ENCODE peak calls at places on chromosomes 1 and 21, in nine cellular contexts. P, M, Z, L, W, U, N, D and Y are unnamed samples.

GRCh38 chr21:36859744-36860501 is 106.5 kb downstream of the HLCS start:
- DNase-seq in P (no peak), M (no peak), Z (peak; percentile 79), L (no peak), W (peak; percentile 18), U (peak; percentile 82), N (peak; percentile 88), D (peak; percentile 45), Y (no peak)

GRCh38 chr1:15992582-15993500 is 11.2 kb upstream of the SRARP start:
- DNase-seq in P (no peak), M (no peak), Z (no peak), L (no peak), W (no peak), U (no peak), N (peak; percentile 3), D (no peak), Y (no peak)

GRCh38 chr1:30417701-30418425 is 305.5 kb downstream of the MATN1 start:
- DNase-seq in P (no peak), M (no peak), Z (no peak), L (no peak), W (peak; percentile 4), U (no peak), N (peak; percentile 6), D (no peak), Y (no peak)

GRCh38 chr1:198056255-198056654 is 100.5 kb upstream of the NEK7 start:
- DNase-seq in P (no peak), M (no peak), Z (no peak), L (no peak), W (no peak), U (no peak), N (peak; percentile 55), D (peak; percentile 10), Y (no peak)

GRCh38 chr1:14970799-14971141 is 182.8 kb upstream of the TMEM51 start:
- DNase-seq in P (no peak), M (no peak), Z (no peak), L (no peak), W (no peak), U (no peak), N (no peak), D (peak; percentile 52), Y (no peak)

GRCh38 chr1:66981679-66982078 is 56.9 kb downstream of the MIER1 start:
- DNase-seq in P (no peak), M (no peak), Z (peak; percentile 28), L (no peak), W (no peak), U (no peak), N (no peak), D (peak; percentile 70), Y (no peak)

GRCh38 chr1:231613419-231614349 is 12.9 kb upstream of the DISC1 start:
- DNase-seq in P (no peak), M (no peak), Z (no peak), L (peak; percentile 17), W (no peak), U (no peak), N (no peak), D (no peak), Y (no peak)

GRCh38 chr21:45228171-45228641 is 59.5 kb downstream of the POFUT2 start:
- DNase-seq in P (peak; percentile 88), M (peak; percentile 62), Z (no peak), L (no peak), W (no peak), U (peak; percentile 100), N (no peak), D (peak; percentile 98), Y (no peak)

GRCh38 chr1:207866471-207867135 is 44.3 kb downstream of the CD34 start:
- DNase-seq in P (no peak), M (no peak), Z (peak; percentile 54), L (no peak), W (no peak), U (peak; percentile 15), N (no peak), D (peak; percentile 54), Y (no peak)

GRCh38 chr1:204319462-204319861 is 40.3 kb downstream of the PLEKHA6 start:
- DNase-seq in P (peak; percentile 62), M (no peak), Z (peak; percentile 43), L (no peak), W (no peak), U (peak; percentile 98), N (no peak), D (peak; percentile 96), Y (no peak)

GRCh38 chr21:44509539-44509938 is 30.5 kb downstream of the KRTAP10-1 start:
- DNase-seq in P (no peak), M (no peak), Z (peak; percentile 74), L (no peak), W (no peak), U (peak; percentile 60), N (no peak), D (peak; percentile 55), Y (peak; percentile 66)

GRCh38 chr1:235601087-235601486 is 48.5 kb downstream of the GNG4 start:
- DNase-seq in P (no peak), M (no peak), Z (no peak), L (no peak), W (no peak), U (peak; percentile 28), N (peak; percentile 65), D (peak; percentile 32), Y (no peak)

GRCh38 chr1:31394628-31395193 is 18.3 kb upstream of the SERINC2 start:
- DNase-seq in P (no peak), M (no peak), Z (peak; percentile 92), L (peak; percentile 94), W (peak; percentile 86), U (peak; percentile 86), N (peak; percentile 90), D (peak; percentile 92), Y (peak; percentile 92)

GRCh38 chr21:21096956-21097355 is 98.7 kb downstream of the NCAM2 start:
- DNase-seq in P (no peak), M (no peak), Z (no peak), L (no peak), W (no peak), U (peak; percentile 40), N (no peak), D (no peak), Y (no peak)

GRCh38 chr1:35691080-35691479 is 27.6 kb downstream of the C1orf216 start:
- DNase-seq in P (no peak), M (no peak), Z (no peak), L (peak; percentile 87), W (no peak), U (no peak), N (peak; percentile 37), D (no peak), Y (peak; percentile 40)

GRCh38 chr1:226882631-226883409 is 12.4 kb downstream of the PSEN2 start:
- DNase-seq in P (no peak), M (peak; percentile 52), Z (peak; percentile 33), L (no peak), W (no peak), U (peak; percentile 84), N (no peak), D (peak; percentile 45), Y (no peak)

GRCh38 chr1:235708390-235708962 is 58.9 kb upstream of the GNG4 start:
- DNase-seq in P (no peak), M (no peak), Z (no peak), L (no peak), W (no peak), U (peak; percentile 89), N (no peak), D (peak; percentile 85), Y (no peak)

GRCh38 chr1:66374561-66375111 is 159.3 kb upstream of the SGIP1 start:
- DNase-seq in P (no peak), M (no peak), Z (no peak), L (no peak), W (no peak), U (peak; percentile 90), N (no peak), D (peak; percentile 93), Y (no peak)

GRCh38 chr1:154192476-154192875 is 576 bp upstream of the TPM3 start:
- DNase-seq in P (no peak), M (no peak), Z (no peak), L (no peak), W (no peak), U (no peak), N (no peak), D (no peak), Y (no peak)

GRCh38 chr1:61842863-61843514 is 100.7 kb downstream of the PATJ start:
- DNase-seq in P (no peak), M (no peak), Z (no peak), L (no peak), W (no peak), U (peak; percentile 20), N (no peak), D (peak; percentile 21), Y (no peak)

GRCh38 chr1:220880726-220881506 is 1.7 kb downstream of the HLX start:
- DNase-seq in P (no peak), M (no peak), Z (peak; percentile 75), L (no peak), W (no peak), U (no peak), N (no peak), D (peak; percentile 94), Y (no peak)

GRCh38 chr1:10553124-10553523 is 78.4 kb downstream of the PEX14 start:
- DNase-seq in P (no peak), M (no peak), Z (no peak), L (no peak), W (no peak), U (no peak), N (no peak), D (no peak), Y (no peak)

GRCh38 chr1:218480691-218481099 is 135.6 kb downstream of the TGFB2 start:
- DNase-seq in P (no peak), M (peak; percentile 88), Z (no peak), L (no peak), W (no peak), U (peak; percentile 94), N (no peak), D (peak; percentile 85), Y (no peak)

GRCh38 chr1:214328770-214329455 is 48.0 kb downstream of the SMYD2 start:
- DNase-seq in P (peak; percentile 50), M (no peak), Z (peak; percentile 83), L (peak; percentile 78), W (peak; percentile 70), U (peak; percentile 76), N (peak; percentile 79), D (peak; percentile 92), Y (peak; percentile 87)

GRCh38 chr1:40774266-40774998 is 9.2 kb upstream of the KCNQ4 start:
- DNase-seq in P (no peak), M (no peak), Z (peak; percentile 72), L (peak; percentile 29), W (peak; percentile 66), U (no peak), N (peak; percentile 78), D (peak; percentile 41), Y (no peak)

GRCh38 chr1:92943515-92943873 is 17.8 kb downstream of the DIPK1A start:
- DNase-seq in P (no peak), M (no peak), Z (no peak), L (no peak), W (no peak), U (no peak), N (no peak), D (no peak), Y (no peak)

GRCh38 chr1:31154000-31154631 is 85.6 kb downstream of the NKAIN1 start:
- DNase-seq in P (no peak), M (no peak), Z (no peak), L (no peak), W (no peak), U (no peak), N (no peak), D (peak; percentile 65), Y (no peak)

GRCh38 chr1:11105586-11105985 is 5.9 kb upstream of the EXOSC10 start:
- DNase-seq in P (no peak), M (no peak), Z (no peak), L (no peak), W (no peak), U (no peak), N (no peak), D (no peak), Y (no peak)

GRCh38 chr1:19079541-19079940 is 123.1 kb upstream of the IFFO2 start:
- DNase-seq in P (no peak), M (no peak), Z (no peak), L (no peak), W (no peak), U (no peak), N (no peak), D (no peak), Y (no peak)

GRCh38 chr1:2091611-2092604 is 41.7 kb downstream of the PRKCZ start:
- DNase-seq in P (no peak), M (no peak), Z (peak; percentile 80), L (no peak), W (peak; percentile 43), U (peak; percentile 43), N (peak; percentile 85), D (peak; percentile 58), Y (no peak)

GRCh38 chr1:12189328-12189682 is 22.5 kb downstream of the TNFRSF1B start:
- DNase-seq in P (no peak), M (no peak), Z (no peak), L (no peak), W (no peak), U (no peak), N (no peak), D (no peak), Y (no peak)